ENCODE peak calls at places on chromosomes 7 and 10, in ten cellular contexts. W is tibial artery; C is OCI-LY7; S is H9; N is brain microvascular endothelial cell; H is thoracic aorta; O is substantia nigra; X is CD8-positive, alpha-beta memory T cell; R is IMR-90; K is HepG2. P is an unnamed sample.

GRCh38 chr10:124283215-124284046 is 135.3 kb downstream of the OAT start:
- DNase-seq in W (no peak), C (no peak), S (no peak), N (no peak), H (no peak), O (no peak), X (no peak), R (no peak), K (no peak), P (no peak)

GRCh38 chr10:2094171-2094570 is 356.8 kb upstream of the ADARB2 start:
- DNase-seq in W (no peak), C (no peak), S (no peak), N (no peak), H (no peak), O (no peak), X (no peak), R (no peak), K (no peak), P (no peak)

GRCh38 chr10:106078796-106079576 is 1085.5 kb downstream of the SORCS1 start:
- DNase-seq in W (no peak), C (no peak), S (no peak), N (peak), H (no peak), O (no peak), X (no peak), R (no peak), K (no peak), P (no peak)

GRCh38 chr10:79051766-79052165 is 17.0 kb upstream of the ZMIZ1 start:
- DNase-seq in W (peak), C (no peak), S (no peak), N (no peak), H (no peak), O (no peak), X (no peak), R (no peak), K (no peak), P (no peak)

GRCh38 chr7:91492773-91493172 is 228.5 kb downstream of the FZD1 start:
- DNase-seq in W (no peak), C (no peak), S (no peak), N (no peak), H (no peak), O (no peak), X (no peak), R (no peak), K (no peak), P (no peak)

GRCh38 chr10:124577651-124578050 is 116.0 kb downstream of the LHPP start:
- DNase-seq in W (peak), C (no peak), S (no peak), N (no peak), H (no peak), O (no peak), X (no peak), R (no peak), K (no peak), P (no peak)

GRCh38 chr10:24331457-24331856 is 122.5 kb downstream of the KIAA1217 start:
- DNase-seq in W (no peak), C (no peak), S (no peak), N (peak), H (no peak), O (no peak), X (no peak), R (peak), K (no peak), P (no peak)

GRCh38 chr10:70540089-70540788 is 61.7 kb downstream of the PALD1 start:
- DNase-seq in W (no peak), C (no peak), S (peak), N (no peak), H (no peak), O (no peak), X (no peak), R (no peak), K (peak), P (no peak)

GRCh38 chr10:100730739-100731602 is 14.4 kb upstream of the PAX2 start:
- DNase-seq in W (no peak), C (no peak), S (no peak), N (peak), H (no peak), O (no peak), X (no peak), R (peak), K (peak), P (no peak)

GRCh38 chr10:9635691-9636090 is 1382.0 kb upstream of the CELF2 start:
- DNase-seq in W (no peak), C (no peak), S (no peak), N (peak), H (no peak), O (no peak), X (no peak), R (peak), K (no peak), P (no peak)

GRCh38 chr7:98324782-98325181 is 43.3 kb downstream of the BRI3 start:
- DNase-seq in W (no peak), C (no peak), S (no peak), N (no peak), H (no peak), O (no peak), X (no peak), R (no peak), K (no peak), P (no peak)

GRCh38 chr7:2812831-2813230 is 31.3 kb downstream of the GNA12 start:
- DNase-seq in W (no peak), C (no peak), S (no peak), N (no peak), H (no peak), O (no peak), X (no peak), R (no peak), K (no peak), P (no peak)

GRCh38 chr10:5906651-5907050 is 16.6 kb downstream of the FBH1 start:
- DNase-seq in W (no peak), C (no peak), S (no peak), N (no peak), H (no peak), O (no peak), X (no peak), R (no peak), K (no peak), P (no peak)

GRCh38 chr10:98321203-98321780 is 53.3 kb upstream of the LOXL4 start:
- DNase-seq in W (no peak), C (no peak), S (peak), N (no peak), H (no peak), O (no peak), X (no peak), R (no peak), K (no peak), P (no peak)

GRCh38 chr10:132131581-132132250 is 55.0 kb upstream of the DPYSL4 start:
- DNase-seq in W (peak), C (no peak), S (no peak), N (no peak), H (no peak), O (no peak), X (no peak), R (no peak), K (no peak), P (no peak)

GRCh38 chr10:132133005-132133404 is 53.7 kb upstream of the DPYSL4 start:
- DNase-seq in W (no peak), C (no peak), S (no peak), N (no peak), H (no peak), O (peak), X (no peak), R (no peak), K (no peak), P (no peak)

GRCh38 chr10:132132391-132132841 is 54.3 kb upstream of the DPYSL4 start:
- DNase-seq in W (peak), C (no peak), S (no peak), N (no peak), H (no peak), O (peak), X (no peak), R (no peak), K (no peak), P (no peak)

GRCh38 chr10:132130286-132131265 is 56.2 kb upstream of the DPYSL4 start:
- DNase-seq in W (peak), C (no peak), S (no peak), N (no peak), H (no peak), O (no peak), X (no peak), R (no peak), K (no peak), P (no peak)

GRCh38 chr10:132129431-132129830 is 57.3 kb upstream of the DPYSL4 start:
- DNase-seq in W (no peak), C (no peak), S (peak), N (no peak), H (no peak), O (no peak), X (no peak), R (no peak), K (no peak), P (no peak)
- H3K27ac ChIP-seq in W (no peak), C (no peak), S (no peak), N (no peak), H (no peak), O (no peak), X (no peak), R (no peak), K (no peak), P (no peak)

DNA sequence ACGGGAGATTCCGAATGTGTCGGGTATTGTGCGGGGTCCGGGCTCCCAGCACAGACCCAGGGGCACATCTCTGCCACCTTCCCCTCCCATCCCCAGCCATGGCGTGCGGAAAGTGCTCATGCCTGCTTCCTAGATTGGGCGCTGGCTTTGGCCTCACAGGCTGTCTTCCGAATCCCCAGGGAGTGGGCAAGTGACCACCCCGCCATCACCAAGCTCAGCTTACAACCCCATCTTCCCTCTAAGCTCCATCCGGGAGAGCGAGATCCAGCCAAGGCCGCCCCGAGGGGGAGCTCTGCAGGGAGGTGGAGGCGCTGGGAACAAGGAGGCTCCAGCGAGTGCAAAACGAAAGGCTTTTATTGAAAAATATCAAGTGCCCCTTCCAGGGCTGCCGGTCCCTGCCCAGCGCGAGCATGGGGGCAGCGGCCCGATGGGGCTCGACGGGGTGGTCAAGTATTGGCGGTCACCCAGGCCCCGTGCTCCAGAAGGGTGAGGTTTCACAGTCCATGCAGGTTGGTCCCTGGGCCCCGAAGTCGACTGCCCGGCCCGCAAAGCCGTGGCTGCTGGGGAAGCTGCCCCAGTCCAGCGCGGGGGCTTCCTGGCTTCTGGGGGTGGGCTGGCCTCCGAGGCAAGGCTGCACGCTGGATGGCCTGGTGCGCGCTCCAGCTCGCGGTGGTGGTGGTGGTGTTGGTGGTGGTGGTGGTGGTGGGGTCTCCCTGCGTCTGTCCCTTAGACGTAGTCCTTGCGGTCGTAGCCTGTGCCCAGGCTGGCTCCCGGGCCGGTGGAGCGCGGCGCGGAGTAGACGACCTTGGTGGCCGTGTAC is 1.2 kb downstream of the CLDN3 start:
- DNase-seq in W (no peak), C (no peak), S (no peak), N (no peak), H (no peak), O (no peak), X (no peak), R (no peak), K (no peak), P (no peak)
- H3K27ac ChIP-seq in W (no peak), C (no peak), S (no peak), N (no peak), H (no peak), O (no peak), X (no peak), R (no peak), K (no peak), P (no peak)

GRCh38 chr10:132589015-132589414 is 51.4 kb downstream of the INPP5A start:
- DNase-seq in W (no peak), C (no peak), S (no peak), N (no peak), H (no peak), O (no peak), X (no peak), R (no peak), K (no peak), P (peak)
- H3K27ac ChIP-seq in W (peak), C (no peak), S (no peak), N (no peak), H (peak), O (no peak), X (no peak), R (no peak), K (no peak), P (peak)

DNA sequence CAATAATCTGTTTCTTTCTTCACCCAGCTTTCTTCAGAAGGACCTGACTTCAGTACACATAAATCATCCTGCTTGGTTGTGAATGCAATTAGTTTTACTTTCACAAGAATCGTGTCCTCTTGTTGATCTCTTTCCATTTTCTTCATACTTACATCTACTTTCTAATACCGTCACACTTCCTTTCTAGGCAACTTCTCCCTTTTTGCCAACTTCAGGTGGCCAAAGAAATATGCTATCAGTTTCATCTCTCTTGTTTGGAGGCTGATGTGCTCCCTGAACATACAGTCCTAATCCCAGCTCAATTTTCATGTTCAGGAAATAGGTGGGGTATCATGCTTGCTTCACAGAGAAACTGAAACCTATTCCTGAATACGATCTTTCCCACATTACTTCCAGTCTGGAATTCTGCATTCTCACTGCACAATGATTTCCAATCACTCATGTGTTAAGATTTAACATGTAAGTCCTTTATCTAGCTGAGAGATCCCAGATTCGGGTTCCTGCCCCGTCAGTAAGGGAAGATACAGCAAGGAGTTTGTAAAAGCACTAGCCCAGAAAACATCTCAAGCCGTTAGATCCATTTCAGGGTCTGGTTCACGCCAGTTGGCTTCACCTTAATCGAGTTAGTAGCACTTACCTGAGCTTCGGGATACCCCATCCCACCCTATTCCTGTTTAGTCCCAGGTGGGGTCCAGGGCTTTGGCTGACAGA is 994 bp downstream of the SLC25A28 start:
- DNase-seq in W (no peak), C (peak), S (no peak), N (no peak), H (no peak), O (no peak), X (no peak), R (peak), K (no peak), P (no peak)
- H3K27ac ChIP-seq in W (peak), C (no peak), S (no peak), N (peak), H (peak), O (peak), X (peak), R (peak), K (peak), P (peak)

DNA sequence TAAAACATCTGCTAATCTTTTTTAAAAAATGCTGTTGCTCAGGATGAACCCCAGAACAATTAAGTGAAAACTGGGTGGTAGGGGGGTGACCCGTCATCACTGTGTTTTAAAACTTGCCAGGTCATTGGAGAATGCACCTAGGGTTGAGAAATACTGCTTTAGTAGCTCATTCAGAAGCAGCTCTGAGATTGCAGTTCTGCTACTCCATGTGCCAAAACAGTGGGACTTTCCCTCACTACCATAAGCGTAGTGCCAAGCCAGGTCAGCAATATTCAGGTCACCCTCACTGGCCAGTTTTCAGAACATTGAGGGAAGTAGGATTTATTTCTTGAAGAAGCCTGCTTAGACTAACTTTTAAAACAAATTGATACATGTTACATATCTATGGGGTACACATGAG is 5.2 kb downstream of the STEAP2 start:
- DNase-seq in W (no peak), C (no peak), S (no peak), N (no peak), H (no peak), O (no peak), X (no peak), R (no peak), K (no peak), P (no peak)
- H3K27ac ChIP-seq in W (no peak), C (no peak), S (no peak), N (no peak), H (no peak), O (no peak), X (no peak), R (no peak), K (no peak), P (no peak)

DNA sequence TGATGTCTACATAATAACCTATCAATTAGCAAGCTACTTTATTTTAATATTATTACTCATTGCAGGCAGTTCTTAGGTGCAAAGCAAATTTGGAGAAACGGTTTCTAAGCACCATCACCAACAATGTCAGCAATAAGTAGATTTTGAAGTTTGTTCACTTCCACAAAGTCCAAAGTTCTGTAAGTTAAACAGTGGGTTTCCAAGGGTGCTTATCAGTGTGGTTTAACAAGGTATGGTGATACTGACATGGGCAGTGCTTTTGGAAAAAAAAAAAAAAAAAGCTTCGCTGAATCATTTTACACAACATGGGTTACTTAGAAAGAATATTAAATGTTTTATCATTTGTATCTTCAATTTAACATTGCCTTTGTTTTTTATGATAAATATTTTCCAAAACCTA is 101.8 kb downstream of the SPAG6 start:
- DNase-seq in W (no peak), C (no peak), S (no peak), N (no peak), H (no peak), O (no peak), X (no peak), R (no peak), K (peak), P (no peak)
- H3K27ac ChIP-seq in W (no peak), C (no peak), S (no peak), N (no peak), H (no peak), O (no peak), X (no peak), R (no peak), K (no peak), P (no peak)

GRCh38 chr10:50988792-50989191 is 85.5 kb upstream of the PRKG1 start:
- DNase-seq in W (no peak), C (no peak), S (no peak), N (no peak), H (no peak), O (no peak), X (no peak), R (peak), K (no peak), P (no peak)
- H3K27ac ChIP-seq in W (peak), C (no peak), S (no peak), N (no peak), H (peak), O (no peak), X (no peak), R (peak), K (no peak), P (no peak)

P was measured in caudate nucleus.